ENCODE peak calls at places on chromosomes 11 and 22, in six cellular contexts. U, J, Z, T, L and S are unnamed samples.

GRCh38 chr11:113556036-113556435 is 80.8 kb upstream of the DRD2 start:
- DNase-seq in U (no peak), J (no peak), Z (no peak), T (no peak), L (no peak), S (no peak)

GRCh38 chr11:12674936-12675696 is 895 bp downstream of the TEAD1 start:
- DNase-seq in U (no peak), J (no peak), Z (peak; percentile 66), T (peak; percentile 55), L (peak; percentile 50), S (peak; percentile 23)

GRCh38 chr11:112085822-112086421 is 634 bp downstream of the TIMM8B start:
- DNase-seq in U (peak; percentile 28), J (no peak), Z (no peak), T (peak; percentile 23), L (peak; percentile 32), S (peak; percentile 7)

GRCh38 chr11:78334109-78334508 is 83.5 kb downstream of the GAB2 start:
- DNase-seq in U (no peak), J (no peak), Z (no peak), T (no peak), L (no peak), S (no peak)

GRCh38 chr22:27804683-27805297 is 3.2 kb upstream of the MN1 start:
- DNase-seq in U (peak; percentile 28), J (no peak), Z (peak; percentile 77), T (peak; percentile 77), L (peak; percentile 79), S (peak; percentile 81)

GRCh38 chr11:120516461-120517389 is 5.2 kb downstream of the GRIK4 start:
- DNase-seq in U (no peak), J (no peak), Z (peak; percentile 23), T (no peak), L (no peak), S (no peak)

GRCh38 chr22:27133951-27134664 is 476.7 kb downstream of the MIAT start:
- DNase-seq in U (no peak), J (no peak), Z (no peak), T (no peak), L (peak; percentile 33), S (peak; percentile 55)

GRCh38 chr11:112599861-112600533 is 339.3 kb upstream of the PLET1 start:
- DNase-seq in U (no peak), J (no peak), Z (no peak), T (no peak), L (peak; percentile 54), S (no peak)

GRCh38 chr22:32106930-32107329 is 52.2 kb downstream of the C22orf42 start:
- DNase-seq in U (no peak), J (no peak), Z (no peak), T (no peak), L (no peak), S (no peak)

GRCh38 chr11:4480577-4481539 is 1.6 kb upstream of the OR52K1 start:
- DNase-seq in U (no peak), J (no peak), Z (no peak), T (no peak), L (no peak), S (no peak)

GRCh38 chr22:32175751-32176644 is 16.9 kb upstream of the C22orf42 start:
- DNase-seq in U (no peak), J (no peak), Z (no peak), T (no peak), L (no peak), S (no peak)

GRCh38 chr11:32473282-32473909 is 38.1 kb upstream of the WT1 start:
- DNase-seq in U (no peak), J (no peak), Z (no peak), T (no peak), L (no peak), S (no peak)

GRCh38 chr11:58061813-58062212 is 31.1 kb downstream of the OR6Q1 start:
- DNase-seq in U (no peak), J (no peak), Z (no peak), T (no peak), L (no peak), S (no peak)

GRCh38 chr11:133038850-133039249 is 493.5 kb downstream of the OPCML start:
- DNase-seq in U (no peak), J (no peak), Z (no peak), T (no peak), L (no peak), S (no peak)

DNA sequence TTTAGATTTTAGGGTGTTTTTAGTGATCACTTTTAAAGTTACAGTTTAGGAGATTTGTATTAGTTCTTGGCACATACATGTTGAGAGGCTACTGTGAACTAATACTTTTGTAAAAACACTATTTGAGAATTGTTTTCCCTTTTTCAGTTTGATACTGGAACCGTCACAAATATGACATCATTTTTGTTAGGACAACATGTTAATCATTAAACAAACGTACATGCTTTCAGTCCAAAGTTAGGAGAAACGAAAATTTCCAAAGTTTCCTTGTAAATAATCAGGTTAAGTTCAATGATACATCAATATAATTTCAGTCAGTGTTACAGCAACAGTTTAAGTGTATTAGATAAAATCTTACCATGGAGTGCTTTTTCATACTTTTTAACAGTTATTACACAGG is 53.1 kb downstream of the SPECC1L start:
- DNase-seq in U (no peak), J (no peak), Z (no peak), T (no peak), L (no peak), S (no peak)
- H3K36me3 ChIP-seq in U (no peaks in the 10 kb centered on the region), J (no peaks in the 10 kb centered on the region), Z (no peaks in the 10 kb centered on the region), T (no peaks in the 10 kb centered on the region), L (no peaks in the 10 kb centered on the region), S (no peaks in the 10 kb centered on the region)

GRCh38 chr22:41369089-41369745 is 12.5 kb upstream of the TEF start:
- DNase-seq in U (no peak), J (no peak), Z (peak; percentile 47), T (peak; percentile 40), L (no peak), S (no peak)

GRCh38 chr22:41366323-41367014 is 15.3 kb upstream of the TEF start:
- DNase-seq in U (no peak), J (no peak), Z (no peak), T (no peak), L (no peak), S (no peak)

GRCh38 chr22:41368543-41368817 is 13.3 kb upstream of the TEF start:
- DNase-seq in U (no peak), J (no peak), Z (no peak), T (no peak), L (no peak), S (no peak)

GRCh38 chr22:41367039-41367679 is 14.6 kb upstream of the TEF start:
- DNase-seq in U (peak; percentile 47), J (no peak), Z (peak; percentile 99), T (peak; percentile 99), L (peak; percentile 98), S (peak; percentile 89)

GRCh38 chr22:41367680-41368542 is 13.8 kb upstream of the TEF start:
- DNase-seq in U (no peak), J (no peak), Z (peak; percentile 63), T (peak; percentile 73), L (peak; percentile 37), S (peak; percentile 52)
- TF ChIP-seq POLR2A in U (no peak), J (no peak), Z (peak; percentile 38), T (no peak), L (no peak), S (no peak)

GRCh38 chr11:115552773-115553438 is 48.7 kb upstream of the CADM1 start:
- DNase-seq in U (no peak), J (no peak), Z (no peak), T (no peak), L (no peak), S (no peak)
- H3K36me3 ChIP-seq in U (no peaks in the 10 kb centered on the region), J (no peaks in the 10 kb centered on the region), Z (no peaks in the 10 kb centered on the region), T (no peaks in the 10 kb centered on the region), L (no peaks in the 10 kb centered on the region), S (no peaks in the 10 kb centered on the region)

GRCh38 chr22:24007253-24008021 is 2.2 kb upstream of the GSTT4 start:
- DNase-seq in U (no peak), J (no peak), Z (no peak), T (no peak), L (no peak), S (no peak)

GRCh38 chr22:24010018-24010391 is 1.1 kb upstream of the CABIN1 start:
- DNase-seq in U (no peak), J (no peak), Z (no peak), T (no peak), L (no peak), S (no peak)

GRCh38 chr22:24008022-24008283 is 2.7 kb upstream of the GSTT4 start:
- DNase-seq in U (no peak), J (no peak), Z (no peak), T (no peak), L (no peak), S (no peak)

GRCh38 chr22:24008381-24009226 is 2.5 kb upstream of the CABIN1 start:
- DNase-seq in U (no peak), J (no peak), Z (no peak), T (no peak), L (no peak), S (no peak)

DNA sequence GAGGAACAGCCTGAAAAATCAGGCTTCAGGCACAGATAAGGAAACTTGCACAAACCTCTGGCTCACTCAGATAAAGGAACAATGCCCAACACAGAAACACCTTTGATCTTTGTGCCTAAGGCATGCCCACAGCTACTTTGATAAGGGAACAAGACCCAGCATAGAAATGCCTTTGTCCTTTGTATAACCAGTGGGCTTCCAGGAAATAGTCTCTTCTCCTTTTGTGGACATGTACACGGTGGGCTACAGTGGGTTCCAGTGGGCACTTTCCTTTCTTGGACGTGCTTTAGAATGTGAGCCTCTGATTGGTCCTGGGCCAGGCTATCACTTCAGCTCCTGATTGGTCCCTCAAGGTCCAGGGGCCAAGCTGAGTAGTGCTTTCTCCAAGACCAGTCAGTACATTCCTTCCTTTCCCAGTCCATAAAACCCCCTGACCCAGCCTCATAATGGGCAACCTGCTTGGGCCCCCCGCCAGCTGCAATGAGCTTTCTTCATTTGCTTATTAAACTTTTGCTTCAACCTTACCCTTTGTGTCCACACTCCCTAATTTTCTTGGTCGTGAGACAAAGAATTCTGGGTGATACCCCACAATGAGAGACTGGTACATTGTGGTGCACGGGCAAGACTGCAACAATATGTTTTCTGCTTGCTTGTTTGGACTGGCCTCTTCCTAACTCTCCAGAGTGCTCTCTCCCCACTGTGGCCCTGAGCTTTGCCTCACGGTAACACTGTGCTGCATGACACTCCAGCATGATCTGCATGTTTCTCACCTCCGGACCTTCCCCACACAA is 1.7 kb upstream of the CABIN1 start:
- DNase-seq in U (no peak), J (no peak), Z (no peak), T (no peak), L (no peak), S (no peak)
- TF ChIP-seq POLR2A in U (no peak), J (no peak), Z (no peak), T (no peak), L (no peak), S (no peak)

DNA sequence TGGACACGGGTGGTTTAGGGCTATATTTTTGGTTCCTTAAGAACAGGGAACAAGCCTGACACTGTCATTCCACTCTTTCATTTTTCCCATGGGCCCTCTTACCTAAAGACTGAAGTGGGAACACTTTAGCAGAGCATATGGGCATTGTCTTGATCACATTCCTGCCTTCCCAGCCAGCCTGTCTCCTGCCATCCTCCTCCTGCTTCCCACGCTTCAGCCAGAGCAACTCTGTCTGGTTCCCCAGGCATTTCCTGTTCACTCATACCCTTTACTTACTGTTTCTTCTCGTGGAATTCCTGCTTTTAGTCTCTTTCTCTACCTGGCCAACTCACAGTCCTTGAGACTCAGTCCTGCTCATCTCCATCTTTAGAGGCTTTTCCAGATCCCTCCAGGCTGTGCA is 22.8 kb downstream of the MRPL16 start:
- DNase-seq in U (no peak), J (no peak), Z (no peak), T (no peak), L (no peak), S (no peak)
- H3K36me3 ChIP-seq in U (no peaks in the 10 kb centered on the region), J (no peaks in the 10 kb centered on the region), Z (no peaks in the 10 kb centered on the region), T (no peaks in the 10 kb centered on the region), L (no peaks in the 10 kb centered on the region), S (peaks cover 4% of the 10 kb centered on the region)

GRCh38 chr22:39152511-39153219 is at the start of gene CBX7:
- DNase-seq in U (peak; percentile 95), J (peak; percentile 67), Z (peak; percentile 96), T (peak; percentile 97), L (peak; percentile 96), S (peak; percentile 96)
- TF ChIP-seq POLR2A in U (peak; percentile 63), J (peak; percentile 79), Z (peak; percentile 91), T (peak; percentile 87), L (peak; percentile 82), S (peak; percentile 96)